ENCODE peak calls at places on chromosomes 4 and X, in ten cellular contexts. D is tibial nerve; R is COR-L47; I is CD4-positive, alpha-beta T cell; K is HS-27A; N is amygdala; J is M059J; F is left colon; O is kidney tubule cell; C is colonic mucosa. E is an unnamed sample.
A peak's percentile ranks its signal among the peaks of the same experiment; 100 is the strongest.

GRCh38 chr4:169724251-169724650 is 33.5 kb downstream of the HPF1 start:
- DNase-seq in D (no peak), R (no peak), I (no peak), K (no peak), N (no peak), J (peak; percentile 43), F (no peak), O (peak; percentile 51), C (no peak), E (no peak)

GRCh38 chr4:79588679-79589078 is 180.7 kb upstream of the GK2 start:
- DNase-seq in D (no peak), R (no peak), I (no peak), K (no peak), N (no peak), J (no peak), F (no peak), O (no peak), C (no peak), E (no peak)

GRCh38 chr4:42554072-42554471 is 102.8 kb downstream of the ATP8A1 start:
- DNase-seq in D (no peak), R (no peak), I (no peak), K (no peak), N (no peak), J (peak; percentile 25), F (no peak), O (no peak), C (no peak), E (no peak)

GRCh38 chr4:1113311-1114009 is at the start of gene RNF212:
- DNase-seq in D (no peak), R (no peak), I (peak; percentile 45), K (peak; percentile 17), N (no peak), J (peak; percentile 54), F (no peak), O (peak; percentile 38), C (peak; percentile 32), E (no peak)

GRCh38 chr4:66097271-66097670 is 427.0 kb upstream of the EPHA5 start:
- DNase-seq in D (no peak), R (peak; percentile 5), I (no peak), K (no peak), N (no peak), J (no peak), F (no peak), O (no peak), C (no peak), E (no peak)

GRCh38 chrX:12965390-12965940 is 9.4 kb upstream of the TMSB4X start:
- DNase-seq in D (no peak), R (no peak), I (no peak), K (no peak), N (no peak), J (no peak), F (no peak), O (no peak), C (no peak), E (no peak)

GRCh38 chr4:7428261-7429068 is 6.3 kb downstream of the PSAPL1 start:
- DNase-seq in D (peak; percentile 6), R (no peak), I (no peak), K (no peak), N (no peak), J (no peak), F (peak; percentile 16), O (no peak), C (no peak), E (no peak)

GRCh38 chrX:81304545-81304944 is 102.6 kb downstream of the SH3BGRL start:
- DNase-seq in D (no peak), R (no peak), I (no peak), K (no peak), N (no peak), J (no peak), F (no peak), O (no peak), C (no peak), E (no peak)

GRCh38 chrX:124023838-124024238 is 62.3 kb downstream of the STAG2 start:
- DNase-seq in D (no peak), R (no peak), I (no peak), K (no peak), N (no peak), J (peak; percentile 55), F (no peak), O (peak; percentile 5), C (no peak), E (no peak)

GRCh38 chr4:139740121-139740520 is 74.5 kb downstream of the MGST2 start:
- DNase-seq in D (no peak), R (no peak), I (no peak), K (no peak), N (no peak), J (no peak), F (no peak), O (no peak), C (no peak), E (no peak)

GRCh38 chrX:18076434-18076833 is 144.3 kb downstream of the BEND2 start:
- DNase-seq in D (no peak), R (no peak), I (no peak), K (no peak), N (no peak), J (no peak), F (no peak), O (no peak), C (no peak), E (no peak)

GRCh38 chrX:39063702-39064101 is 262.4 kb downstream of the MID1IP1 start:
- DNase-seq in D (no peak), R (no peak), I (no peak), K (no peak), N (no peak), J (no peak), F (no peak), O (no peak), C (no peak), E (no peak)